ENCODE peak calls at places on chromosomes 4 and X, in nine cellular contexts. I is GM23248; Y is upper lobe of left lung; F is cardiac muscle cell; V is gastrocnemius medialis; A is thyroid gland; W is psoas muscle; T is CD8-positive, alpha-beta memory T cell; G is tibial artery. S is an unnamed sample. For H3K4me1, the result is how much of the 10 kb centered on the place peaks cover.

GRCh38 chr4:125735107-125735506 is 420.4 kb downstream of the FAT4 start:
- DNase-seq in A (peak), V (no peak), W (no peak), G (no peak), Y (peak), T (no peak), F (peak), I (peak), S (no peak)

GRCh38 chrX:30906726-30907125 is 17.7 kb upstream of the TAB3 start:
- DNase-seq in A (no peak), T (no peak), V (no peak), W (no peak), F (peak), I (peak), G (no peak), Y (no peak), S (no peak)

GRCh38 chr4:98430708-98431403 is 169.7 kb downstream of the RAP1GDS1 start:
- DNase-seq in Y (peak), A (no peak), I (peak), T (no peak), F (peak), V (no peak), G (no peak), W (no peak), S (no peak)

GRCh38 chr4:17068396-17068795 is 170.0 kb upstream of the LDB2 start:
- DNase-seq in T (no peak), W (no peak), Y (no peak), V (no peak), A (no peak), I (peak), F (no peak), G (no peak), S (no peak)

GRCh38 chr4:18980516-18981233 is 959.1 kb upstream of the LCORL start:
- DNase-seq in A (no peak), T (no peak), F (no peak), W (no peak), Y (no peak), V (no peak), G (no peak), I (no peak), S (no peak)

GRCh38 chr4:20544645-20545044 is 155.6 kb upstream of the PACRGL start:
- DNase-seq in I (peak), A (no peak), T (no peak), Y (no peak), F (peak), W (no peak), V (no peak), G (no peak), S (no peak)

GRCh38 chrX:64975491-64975890 is 759 bp downstream of the ZC4H2 start:
- DNase-seq in F (peak), V (no peak), W (peak), Y (peak), G (peak), A (peak), T (peak), I (peak), S (peak)

GRCh38 chrX:111823068-111823467 is 52.9 kb upstream of the TRPC5OS start:
- DNase-seq in W (no peak), Y (no peak), I (peak), V (no peak), G (no peak), F (no peak), T (no peak), A (peak), S (no peak)

GRCh38 chr4:152674359-152674758 is 5.4 kb downstream of the TMEM154 start:
- DNase-seq in T (no peak), W (no peak), I (no peak), V (no peak), Y (no peak), A (no peak), F (no peak), G (no peak), S (no peak)

GRCh38 chr4:107349266-107349665 is 313.2 kb upstream of the DKK2 start:
- DNase-seq in G (no peak), I (peak), V (no peak), F (peak), W (no peak), Y (no peak), A (no peak), T (no peak), S (no peak)

GRCh38 chr4:161273607-161274006 is 890.2 kb downstream of the FSTL5 start:
- DNase-seq in F (no peak), Y (no peak), V (no peak), A (no peak), W (no peak), G (no peak), T (no peak), I (no peak), S (no peak)

GRCh38 chr4:22672519-22672918 is 20.2 kb upstream of the GBA3 start:
- DNase-seq in I (no peak), G (no peak), A (no peak), V (no peak), W (no peak), Y (no peak), F (no peak), T (no peak), S (no peak)

GRCh38 chrX:11683057-11683456 is 17.3 kb upstream of the ARHGAP6 start:
- DNase-seq in T (no peak), V (no peak), F (no peak), I (no peak), G (no peak), Y (no peak), A (no peak), W (no peak), S (no peak)

GRCh38 chrX:11672213-11672612 is 6.5 kb upstream of the ARHGAP6 start:
- DNase-seq in G (no peak), W (no peak), T (no peak), Y (no peak), A (no peak), I (no peak), F (no peak), V (no peak), S (no peak)

DNA sequence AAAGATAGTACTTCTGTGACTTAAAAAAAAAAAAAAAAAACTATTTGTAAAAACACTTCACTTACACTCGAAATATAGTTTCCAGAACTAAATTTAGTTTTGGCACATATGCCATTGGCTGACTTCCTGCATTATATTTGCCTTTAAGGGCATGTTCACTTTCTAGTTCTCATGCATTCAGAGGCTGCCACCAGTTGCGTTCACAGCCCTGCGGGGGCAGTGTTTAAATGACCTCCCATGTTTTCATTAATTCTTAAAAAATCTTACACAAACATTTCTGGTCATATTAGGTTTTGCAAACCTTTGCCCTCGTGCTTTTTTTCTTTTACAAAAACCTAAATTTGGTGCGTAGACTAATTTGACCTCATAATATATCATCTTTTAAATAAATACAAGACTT is 12.5 kb upstream of the ARHGAP6 start:
- DNase-seq in T (no peak), F (peak), W (no peak), V (no peak), Y (no peak), A (no peak), G (peak), I (peak), S (no peak)
- H3K27ac ChIP-seq in T (no peak), F (peak), W (no peak), V (no peak), Y (no peak), A (no peak), G (no peak), I (no peak), S (no peak)

GRCh38 chr4:59869056-59869455 is 1331.1 kb upstream of the ADGRL3 start:
- DNase-seq in A (no peak), F (no peak), Y (no peak), V (no peak), W (no peak), G (no peak), I (no peak), T (no peak), S (no peak)
- H3K4me3 ChIP-seq in A (no peak), F (no peak), Y (no peak), V (no peak), W (no peak), G (no peak), I (no peak), T (no peak), S (no peak)

GRCh38 chr4:7910721-7911015 is 29.0 kb downstream of the AFAP1 start:
- DNase-seq in A (no peak), F (no peak), I (no peak), V (no peak), G (no peak), T (no peak), Y (no peak), W (no peak), S (no peak)
- H3K4me1 ChIP-seq in A (under half), F (under half), I (half or more), V (under half), G (under half), T (under half), Y (under half), W (under half), S (under half)

GRCh38 chr4:76187152-76187551 is 26.5 kb downstream of the SCARB2 start:
- DNase-seq in W (no peak), F (no peak), I (no peak), Y (no peak), G (no peak), T (no peak), V (no peak), A (no peak), S (no peak)

GRCh38 chr4:76182463-76182862 is 31.2 kb downstream of the SCARB2 start:
- DNase-seq in I (no peak), A (no peak), T (no peak), V (no peak), G (no peak), F (no peak), Y (no peak), W (no peak), S (no peak)

GRCh38 chr4:76188557-76188956 is 25.1 kb downstream of the SCARB2 start:
- DNase-seq in G (no peak), I (no peak), W (no peak), V (no peak), T (no peak), F (no peak), Y (no peak), A (no peak), S (no peak)

GRCh38 chr4:76192221-76192620 is 21.4 kb downstream of the SCARB2 start:
- DNase-seq in V (no peak), F (no peak), G (no peak), Y (no peak), A (no peak), T (no peak), W (no peak), I (no peak), S (no peak)

DNA sequence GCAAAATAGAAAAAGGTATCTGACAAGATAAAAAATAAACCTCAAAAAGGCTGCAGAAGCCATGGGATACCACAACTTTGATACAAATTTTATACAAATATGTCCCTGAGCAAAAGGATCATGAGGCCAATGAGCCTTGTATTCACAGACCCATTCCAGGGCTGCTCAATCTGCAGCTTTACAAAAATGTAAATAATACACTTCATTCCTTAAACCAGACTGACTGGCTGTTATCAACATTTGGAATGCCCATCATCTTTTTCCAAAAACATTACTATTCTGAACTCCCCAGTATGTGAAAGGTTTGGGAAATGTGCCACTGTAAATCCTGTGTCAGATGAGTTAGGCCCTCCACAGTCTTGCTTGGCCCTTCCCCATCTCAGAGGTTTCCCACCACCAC is 25.5 kb downstream of the SCARB2 start:
- DNase-seq in W (no peak), A (no peak), I (no peak), G (no peak), T (no peak), F (no peak), Y (no peak), V (no peak), S (no peak)
- H3K27ac ChIP-seq in W (peak), A (peak), I (no peak), G (peak), T (no peak), F (no peak), Y (peak), V (peak), S (no peak)

GRCh38 chr4:101791189-101791572 is 651 bp downstream of the BANK1 start:
- DNase-seq in W (no peak), T (no peak), V (no peak), I (no peak), Y (peak), G (no peak), A (peak), F (no peak), S (no peak)
- H3K4me3 ChIP-seq in W (peak), T (peak), V (peak), I (no peak), Y (peak), G (peak), A (peak), F (peak), S (no peak)